ENCODE peak calls at places on chromosomes 6 and 20, in four cellular contexts. S, A, G and W are unnamed samples.

GRCh38 chr6:37709932-37710565 is 12.4 kb upstream of the MDGA1 start:
- DNase-seq in S (no peak), A (no peak), G (no peak), W (no peak)

GRCh38 chr6:1540864-1541521 is 68.7 kb upstream of the FOXC1 start:
- DNase-seq in S (no peak), A (no peak), G (no peak), W (no peak)

GRCh38 chr6:44481765-44482164 is 94.3 kb downstream of the CDC5L start:
- DNase-seq in S (no peak), A (no peak), G (no peak), W (no peak)

GRCh38 chr20:45969712-45970634 is 2.0 kb downstream of the ZNF335 start:
- DNase-seq in S (peak), A (peak), G (no peak), W (peak)

GRCh38 chr20:17520583-17520982 is 10.6 kb downstream of the BFSP1 start:
- DNase-seq in S (no peak), A (no peak), G (no peak), W (no peak)

GRCh38 chr20:37897008-37897548 is 5.8 kb upstream of the VSTM2L start:
- DNase-seq in S (peak), A (no peak), G (peak), W (no peak)

GRCh38 chr6:27684264-27685211 is 211.6 kb upstream of the ZNF184 start:
- DNase-seq in S (peak), A (no peak), G (peak), W (peak)

GRCh38 chr6:15620616-15621015 is 42.2 kb downstream of the DTNBP1 start:
- DNase-seq in S (peak), A (no peak), G (no peak), W (no peak)

GRCh38 chr6:39203804-39204495 is 25.3 kb downstream of the KCNK5 start:
- DNase-seq in S (no peak), A (no peak), G (no peak), W (peak)

GRCh38 chr20:7959484-7959883 is 19.2 kb upstream of the HAO1 start:
- DNase-seq in S (no peak), A (no peak), G (no peak), W (no peak)

GRCh38 chr20:47502801-47503239 is 1.1 kb downstream of the NCOA3 start:
- DNase-seq in S (peak), A (peak), G (no peak), W (peak)

GRCh38 chr6:36956111-36956820 is 1.7 kb downstream of the PI16 start:
- DNase-seq in S (no peak), A (no peak), G (no peak), W (peak)

GRCh38 chr20:20360464-20360863 is 7.4 kb upstream of the INSM1 start:
- DNase-seq in S (peak), A (peak), G (no peak), W (peak)

GRCh38 chr20:47051936-47052566 is 157.4 kb downstream of the EYA2 start:
- DNase-seq in S (no peak), A (no peak), G (no peak), W (no peak)

GRCh38 chr20:59987135-59987534 is 28.9 kb downstream of the CDH26 start:
- DNase-seq in S (no peak), A (no peak), G (no peak), W (peak)

GRCh38 chr6:157107915-157108651 is 215.2 kb downstream of the TMEM242 start:
- DNase-seq in S (no peak), A (no peak), G (no peak), W (peak)
- H3K9ac ChIP-seq in S (no peak), A (no peak), G (no peak), W (peak)

DNA sequence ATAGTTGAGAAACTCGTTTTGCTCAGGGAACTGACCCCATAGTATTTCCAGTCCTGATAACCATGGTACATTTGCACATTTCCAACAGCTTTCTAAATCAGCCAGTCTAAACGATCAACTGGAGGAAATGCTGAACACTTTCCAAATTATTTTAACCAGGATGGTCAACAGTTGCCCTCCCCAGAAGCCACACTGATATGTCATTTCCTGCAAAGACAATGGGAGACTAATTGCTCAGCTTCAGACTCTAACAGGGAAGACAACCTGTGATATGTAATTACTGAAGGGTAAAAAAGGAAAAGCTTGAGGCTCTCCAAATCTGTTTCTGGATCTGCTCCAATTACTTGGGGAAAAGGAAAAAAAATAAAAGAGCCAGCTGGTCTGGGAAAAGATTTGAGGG is 88.8 kb downstream of the FYN start:
- DNase-seq in S (no peak), A (no peak), G (no peak), W (no peak)
- H3K27ac ChIP-seq in S (no peak), A (no peak), G (no peak), W (no peak)

DNA sequence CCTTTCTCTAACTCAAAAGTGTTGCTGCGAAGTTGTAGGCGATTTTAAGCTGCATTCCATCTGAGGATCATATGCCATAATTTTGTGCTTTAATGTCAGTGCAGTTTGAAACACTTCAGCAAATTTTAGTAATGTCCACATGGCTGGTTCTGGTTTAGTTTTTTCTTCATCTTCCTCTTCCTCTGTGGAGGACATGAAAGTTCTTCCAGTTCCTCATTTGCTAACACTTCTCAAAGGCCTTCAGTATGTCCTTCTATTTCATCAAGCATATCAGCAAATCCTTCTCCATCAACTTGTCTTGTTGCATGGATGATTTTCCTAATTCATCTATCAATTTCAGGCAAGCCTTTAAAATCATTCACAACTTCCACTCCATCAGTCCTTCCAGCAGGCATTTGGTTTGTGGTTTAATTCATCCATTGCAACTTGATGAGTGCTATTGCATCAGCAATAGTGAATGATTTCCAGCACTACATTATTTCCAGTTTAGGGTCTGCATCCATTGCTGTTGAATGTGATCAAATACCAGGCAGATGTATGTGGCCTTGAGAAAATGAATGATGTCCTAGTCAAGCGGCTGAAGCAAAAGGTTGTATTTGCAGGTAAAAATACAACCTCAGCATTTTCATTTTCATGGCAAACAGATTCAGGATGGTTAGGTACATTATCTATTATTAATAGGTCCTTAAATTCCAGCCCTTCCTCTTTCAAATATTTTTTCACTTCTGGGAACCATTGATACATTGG is 20.2 kb downstream of the SHLD1 start:
- DNase-seq in S (no peak), A (no peak), G (no peak), W (no peak)
- H3K9ac ChIP-seq in S (no peak), A (peak), G (no peak), W (no peak)

DNA sequence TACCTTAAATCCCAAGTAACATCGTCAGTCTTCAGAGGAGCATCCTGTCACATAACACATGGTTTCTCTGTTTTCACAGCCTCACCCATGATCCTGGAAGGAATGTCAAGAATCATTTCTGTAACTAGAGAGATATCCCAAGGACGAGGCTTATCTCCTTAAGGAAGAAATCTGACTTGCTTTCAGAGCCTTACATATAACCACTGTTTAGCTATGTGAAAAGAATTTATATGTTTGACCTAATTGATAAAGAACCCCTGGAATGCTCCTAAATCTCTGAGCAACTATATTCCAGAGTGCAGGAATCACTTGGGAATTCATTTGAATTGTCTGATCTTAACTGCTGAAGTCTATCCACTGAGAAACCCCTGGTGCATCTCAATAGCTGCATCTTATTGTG is 243.1 kb downstream of the ALDH8A1 start:
- DNase-seq in S (no peak), A (no peak), G (no peak), W (no peak)
- H3K27ac ChIP-seq in S (no peak), A (no peak), G (no peak), W (no peak)

DNA sequence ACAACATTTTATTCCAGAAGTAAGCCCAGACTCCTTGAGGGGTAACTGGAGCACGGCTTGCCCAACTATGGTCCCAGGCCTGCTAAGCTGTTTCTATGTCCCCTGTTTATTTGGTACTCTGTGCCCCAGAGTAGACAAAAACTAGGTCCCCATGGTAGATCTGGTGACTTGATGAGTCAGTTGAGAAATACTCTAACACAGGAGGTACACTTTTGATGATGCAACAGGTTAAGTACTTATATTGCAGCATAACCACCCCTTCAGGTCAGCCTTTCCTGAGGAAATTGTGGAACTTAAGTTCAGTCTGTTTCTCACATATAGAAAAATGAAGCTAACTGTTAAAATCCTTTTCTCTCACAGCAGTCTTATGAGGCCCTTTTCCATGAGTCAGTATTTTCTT is 19.6 kb downstream of the TTPAL start:
- DNase-seq in S (no peak), A (no peak), G (no peak), W (peak)
- H3K9ac ChIP-seq in S (no peak), A (no peak), G (peak), W (peak)

DNA sequence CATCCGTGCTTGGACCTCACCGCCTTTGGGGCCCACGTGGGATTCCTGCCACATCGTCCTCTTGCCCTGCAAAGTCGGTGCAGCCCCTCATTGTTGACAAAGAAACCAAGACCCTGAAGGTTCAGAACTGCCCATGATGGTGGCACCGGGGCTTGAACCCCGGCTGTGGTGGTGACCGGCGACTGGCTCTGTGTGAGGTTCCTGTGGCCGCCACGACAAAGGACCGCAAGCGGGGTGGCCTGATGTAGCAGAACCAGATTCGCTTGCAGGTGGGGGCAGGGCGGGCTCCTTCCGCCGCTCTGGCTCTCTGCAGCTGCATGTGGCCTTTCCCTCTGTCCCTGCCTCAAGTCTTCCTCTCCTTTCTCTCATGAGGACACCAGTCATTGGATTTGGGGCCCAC is 28.7 kb downstream of the SLCO4A1 start:
- DNase-seq in S (no peak), A (no peak), G (no peak), W (no peak)
- H3K27ac ChIP-seq in S (no peak), A (no peak), G (no peak), W (no peak)

GRCh38 chr6:31663961-31664789 is 622 bp downstream of the GPANK1 start:
- DNase-seq in S (no peak), A (peak), G (no peak), W (peak)
- H3K9ac ChIP-seq in S (peak), A (peak), G (peak), W (peak)

GRCh38 chr6:29603456-29603855 is 18.5 kb downstream of the OR2H2 start:
- DNase-seq in S (no peak), A (no peak), G (no peak), W (no peak)
- H3K27ac ChIP-seq in S (no peak), A (no peak), G (no peak), W (no peak)

GRCh38 chr6:81362246-81362645 is 390.2 kb downstream of the TENT5A start:
- DNase-seq in S (no peak), A (no peak), G (no peak), W (peak)

GRCh38 chr6:81371929-81372328 is 380.6 kb downstream of the TENT5A start:
- DNase-seq in S (no peak), A (no peak), G (no peak), W (no peak)

DNA sequence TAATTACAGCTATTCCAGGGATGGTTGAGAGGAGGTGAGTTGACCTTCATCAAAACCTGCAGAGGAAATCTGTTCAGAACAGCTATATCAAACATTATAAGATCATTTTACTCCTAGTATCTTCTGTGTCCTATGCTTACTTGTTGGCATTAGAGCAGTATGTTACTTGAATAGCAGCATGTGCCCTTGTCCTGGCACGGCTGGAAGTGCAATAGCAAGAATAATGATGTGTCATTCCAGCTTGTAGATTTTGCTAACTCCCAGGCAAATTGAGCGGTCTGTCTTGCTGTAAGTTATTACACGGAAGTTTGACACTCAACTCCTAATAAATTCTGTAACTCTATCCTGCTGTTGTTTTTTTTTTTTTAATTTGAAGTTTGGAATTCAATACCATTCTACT is 385.5 kb downstream of the TENT5A start:
- DNase-seq in S (no peak), A (no peak), G (no peak), W (no peak)
- H3K9ac ChIP-seq in S (no peak), A (no peak), G (no peak), W (no peak)